ENCODE peak calls at places on chromosome 21, in four cellular contexts. L is pancreas, D is heart right ventricle, R is fibroblast of lung. P is an unnamed sample.

GRCh38 chr21:44319407-44320065 is 19.7 kb downstream of the CFAP410 start:
- DNase-seq in L (no peak), D (no peak), R (no peak), P (no peak)

GRCh38 chr21:34526618-34527290 is 14.7 kb upstream of the KCNE1 start:
- DNase-seq in L (peak; percentile 67), D (peak; percentile 92), R (peak; percentile 100), P (peak; percentile 72)

GRCh38 chr21:39562791-39563770 is 49.7 kb upstream of the B3GALT5 start:
- DNase-seq in L (no peak), D (no peak), R (no peak), P (no peak)

GRCh38 chr21:43367296-43367695 is 59.6 kb downstream of the SIK1 start:
- DNase-seq in L (no peak), D (no peak), R (no peak), P (no peak)

GRCh38 chr21:21051109-21052055 is 53.2 kb downstream of the NCAM2 start:
- DNase-seq in L (no peak), D (no peak), R (no peak), P (no peak)

GRCh38 chr21:42786884-42787283 is 92.5 kb downstream of the WDR4 start:
- DNase-seq in L (no peak), D (no peak), R (no peak), P (no peak)

GRCh38 chr21:26553921-26554320 is 19.2 kb downstream of the CYYR1 start:
- DNase-seq in L (no peak), D (no peak), R (no peak), P (no peak)

GRCh38 chr21:46667735-46668380 is 32.4 kb downstream of the PRMT2 start:
- DNase-seq in L (no peak), D (no peak), R (peak; percentile 39), P (no peak)

GRCh38 chr21:26846036-26846931 is 1.1 kb upstream of the ADAMTS1 start:
- DNase-seq in L (peak; percentile 55), D (peak; percentile 94), R (peak; percentile 86), P (peak; percentile 91)

GRCh38 chr21:25179116-25179515 is 428.2 kb downstream of the MRPL39 start:
- DNase-seq in L (no peak), D (no peak), R (peak; percentile 75), P (no peak)

GRCh38 chr21:39867198-39867650 is at the start of gene PCP4:
- DNase-seq in L (peak; percentile 64), D (peak; percentile 10), R (peak; percentile 9), P (no peak)

GRCh38 chr21:42833439-42833815 is 45.9 kb downstream of the WDR4 start:
- DNase-seq in L (no peak), D (peak; percentile 27), R (peak; percentile 6), P (no peak)

GRCh38 chr21:37829043-37829442 is 87.2 kb downstream of the KCNJ6 start:
- DNase-seq in L (no peak), D (no peak), R (no peak), P (no peak)

GRCh38 chr21:36111238-36111637 is 23.6 kb upstream of the CBR3 start:
- DNase-seq in L (no peak), D (no peak), R (no peak), P (no peak)

GRCh38 chr21:37565530-37566223 is 199.1 kb downstream of the DYRK1A start:
- DNase-seq in L (no peak), D (peak; percentile 0), R (peak; percentile 64), P (no peak)

GRCh38 chr21:37659874-37660273 is 256.4 kb downstream of the KCNJ6 start:
- DNase-seq in L (no peak), D (no peak), R (no peak), P (no peak)

GRCh38 chr21:38315155-38315554 is 58.4 kb downstream of the KCNJ15 start:
- DNase-seq in L (no peak), D (no peak), R (no peak), P (no peak)

GRCh38 chr21:23811802-23812201 is 1795.5 kb downstream of the MRPL39 start:
- DNase-seq in L (no peak), D (no peak), R (no peak), P (no peak)

GRCh38 chr21:34648739-34649297 is 20.0 kb upstream of the CLIC6 start:
- DNase-seq in L (no peak), D (no peak), R (no peak), P (no peak)

GRCh38 chr21:22670148-22670547 is 1671.9 kb downstream of the NCAM2 start:
- DNase-seq in L (no peak), D (no peak), R (no peak), P (no peak)

GRCh38 chr21:43976661-43977060 is 35.4 kb upstream of the TRAPPC10 start:
- DNase-seq in L (no peak), D (no peak), R (no peak), P (no peak)

GRCh38 chr21:44490405-44490804 is 35.1 kb downstream of the LRRC3 start:
- DNase-seq in L (no peak), D (no peak), R (no peak), P (no peak)

GRCh38 chr21:35924714-35925301 is 135.5 kb downstream of the SETD4 start:
- DNase-seq in L (no peak), D (no peak), R (peak; percentile 93), P (no peak)

GRCh38 chr21:34073749-34074282 is 438 bp downstream of the MRPS6 start:
- DNase-seq in L (peak; percentile 54), D (no peak), R (no peak), P (peak; percentile 42)

GRCh38 chr21:45586289-45586858 is 44.1 kb upstream of the SLC19A1 start:
- DNase-seq in L (no peak), D (no peak), R (no peak), P (no peak)
- H3K27me3 ChIP-seq in L (no peaks in the 10 kb centered on the region), D (peaks cover 33% of the 10 kb centered on the region), R (peaks cover 7% of the 10 kb centered on the region), P (peaks cover 90% of the 10 kb centered on the region)

DNA sequence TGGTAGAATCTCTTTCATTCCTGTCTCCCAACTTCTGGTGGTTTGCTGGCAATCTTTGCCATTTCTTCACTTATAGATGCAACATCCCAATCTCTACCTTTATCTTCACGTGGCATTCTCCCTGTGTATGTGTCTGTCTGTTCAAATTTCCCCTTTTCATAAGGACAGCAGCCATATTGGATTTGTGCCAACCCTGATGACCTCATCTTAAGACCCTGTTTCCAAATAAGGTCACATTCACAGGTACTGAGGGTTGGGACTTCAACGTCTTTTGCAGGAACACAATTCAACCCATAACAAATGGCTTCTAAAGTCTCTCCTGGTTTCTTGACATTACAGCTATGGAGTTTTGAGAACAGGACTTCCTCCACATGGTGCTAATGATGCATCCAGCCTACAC is 84.5 kb upstream of the OLIG2 start:
- DNase-seq in L (no peak), D (no peak), R (no peak), P (no peak)
- H3K27me3 ChIP-seq in L (no peaks in the 10 kb centered on the region), D (no peaks in the 10 kb centered on the region), R (no peaks in the 10 kb centered on the region), P (peaks cover 8% of the 10 kb centered on the region)

GRCh38 chr21:15508554-15508953 is 221.2 kb upstream of the USP25 start:
- DNase-seq in L (no peak), D (no peak), R (no peak), P (no peak)

DNA sequence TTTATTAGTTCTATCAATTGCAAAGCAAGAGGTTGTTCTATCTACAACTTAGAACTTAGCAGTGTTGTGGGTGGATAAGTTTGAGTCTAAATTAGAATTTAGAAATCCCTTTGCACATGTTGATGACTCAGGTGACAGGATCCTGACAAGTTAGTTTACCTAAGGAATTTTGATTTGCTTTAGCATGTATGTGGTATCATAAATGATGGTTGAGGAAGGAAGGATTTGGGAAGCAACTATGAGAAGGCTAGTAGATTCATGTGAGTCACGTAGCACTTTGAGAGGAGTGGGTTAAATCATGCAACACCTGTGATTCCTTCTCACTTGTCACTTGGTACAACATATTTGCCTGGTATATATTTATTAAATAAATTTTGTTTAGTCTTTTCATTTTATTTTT is 223.7 kb upstream of the USP25 start:
- DNase-seq in L (no peak), D (no peak), R (no peak), P (no peak)
- H3K27me3 ChIP-seq in L (no peaks in the 10 kb centered on the region), D (no peaks in the 10 kb centered on the region), R (no peaks in the 10 kb centered on the region), P (no peaks in the 10 kb centered on the region)

GRCh38 chr21:31687108-31687507 is 27.6 kb downstream of the SOD1 start:
- DNase-seq in L (no peak), D (no peak), R (no peak), P (no peak)
- H3K27me3 ChIP-seq in L (no peaks in the 10 kb centered on the region), D (no peaks in the 10 kb centered on the region), R (no peaks in the 10 kb centered on the region), P (no peaks in the 10 kb centered on the region)

GRCh38 chr21:41675574-41675973 is 91.3 kb downstream of the RIPK4 start:
- DNase-seq in L (no peak), D (no peak), R (no peak), P (no peak)
- H3K27me3 ChIP-seq in L (no peaks in the 10 kb centered on the region), D (no peaks in the 10 kb centered on the region), R (no peaks in the 10 kb centered on the region), P (no peaks in the 10 kb centered on the region)

GRCh38 chr21:33019516-33019884 is 6.2 kb upstream of the OLIG2 start:
- DNase-seq in L (no peak), D (no peak), R (no peak), P (no peak)

GRCh38 chr21:33019885-33020557 is 5.7 kb upstream of the OLIG2 start:
- DNase-seq in L (no peak), D (no peak), R (no peak), P (no peak)

GRCh38 chr21:33021150-33021549 is 4.6 kb upstream of the OLIG2 start:
- DNase-seq in L (no peak), D (no peak), R (no peak), P (no peak)

GRCh38 chr21:33021667-33022066 is 4.1 kb upstream of the OLIG2 start:
- DNase-seq in L (no peak), D (no peak), R (no peak), P (no peak)

GRCh38 chr21:33020558-33021100 is 5.1 kb upstream of the OLIG2 start:
- DNase-seq in L (no peak), D (no peak), R (no peak), P (no peak)
- H3K27me3 ChIP-seq in L (no peaks in the 10 kb centered on the region), D (peaks cover 97% of the 10 kb centered on the region), R (peaks cover 68% of the 10 kb centered on the region), P (peaks cover 100% of the 10 kb centered on the region)

GRCh38 chr21:32843561-32843960 is 72.0 kb upstream of the PAXBP1 start:
- DNase-seq in L (no peak), D (no peak), R (no peak), P (no peak)
- H3K27me3 ChIP-seq in L (no peaks in the 10 kb centered on the region), D (peaks cover 5% of the 10 kb centered on the region), R (peaks cover 6% of the 10 kb centered on the region), P (peaks cover 15% of the 10 kb centered on the region)

P was measured in left ventricle myocardium inferior.